ENCODE peak calls at places on chromosomes 2 and 18, in five cellular contexts. W, O, Z, V and R are unnamed samples.

GRCh38 chr2:118000041-118000440 is 13.8 kb downstream of the CCDC93 start:
- DNase-seq in W (no peak), O (no peak), Z (no peak), V (no peak), R (no peak)

GRCh38 chr2:86283461-86284030 is 53.9 kb downstream of the REEP1 start:
- DNase-seq in W (no peak), O (no peak), Z (no peak), V (no peak), R (no peak)

GRCh38 chr18:74512321-74513053 is 16.3 kb downstream of the CNDP2 start:
- DNase-seq in W (no peak), O (peak; percentile 14), Z (no peak), V (no peak), R (no peak)

GRCh38 chr2:18777250-18777812 is 188.0 kb upstream of the NT5C1B start:
- DNase-seq in W (no peak), O (no peak), Z (peak; percentile 16), V (no peak), R (no peak)

GRCh38 chr2:240450532-240451107 is 15.2 kb downstream of the GPC1 start:
- DNase-seq in W (no peak), O (no peak), Z (no peak), V (no peak), R (no peak)

GRCh38 chr2:25310965-25311865 is 30.5 kb downstream of the DNMT3A start:
- DNase-seq in W (peak; percentile 79), O (peak; percentile 95), Z (no peak), V (peak; percentile 66), R (peak; percentile 91)

GRCh38 chr2:160033732-160034392 is 28.6 kb downstream of the PLA2R1 start:
- DNase-seq in W (no peak), O (no peak), Z (peak; percentile 79), V (no peak), R (no peak)

GRCh38 chr2:28624798-28625701 is 126.6 kb upstream of the PPP1CB start:
- DNase-seq in W (peak; percentile 80), O (peak; percentile 60), Z (peak; percentile 47), V (no peak), R (no peak)

GRCh38 chr2:196274387-196274809 is 103.0 kb upstream of the STK17B start:
- DNase-seq in W (no peak), O (no peak), Z (peak; percentile 76), V (no peak), R (no peak)

GRCh38 chr18:52888014-52888413 is 548.0 kb downstream of the DCC start:
- DNase-seq in W (no peak), O (no peak), Z (no peak), V (no peak), R (no peak)

GRCh38 chr2:26706616-26707473 is 14.3 kb downstream of the KCNK3 start:
- DNase-seq in W (no peak), O (peak; percentile 70), Z (no peak), V (no peak), R (no peak)

GRCh38 chr2:72953976-72954375 is 36.7 kb downstream of the EMX1 start:
- DNase-seq in W (no peak), O (no peak), Z (no peak), V (no peak), R (no peak)

GRCh38 chr2:49367003-49367402 is 212.7 kb upstream of the FSHR start:
- DNase-seq in W (no peak), O (no peak), Z (no peak), V (no peak), R (no peak)

GRCh38 chr2:56184500-56184996 is 758 bp downstream of the CCDC85A start:
- DNase-seq in W (no peak), O (no peak), Z (peak; percentile 20), V (no peak), R (no peak)

GRCh38 chr2:215144106-215144875 is 5.9 kb upstream of the ABCA12 start:
- DNase-seq in W (no peak), O (no peak), Z (no peak), V (no peak), R (peak; percentile 46)

GRCh38 chr2:85853499-85854165 is 35.2 kb downstream of the ST3GAL5 start:
- DNase-seq in W (no peak), O (no peak), Z (no peak), V (no peak), R (no peak)

GRCh38 chr18:32753656-32754221 is 19.1 kb downstream of the KLHL14 start:
- DNase-seq in W (no peak), O (no peak), Z (no peak), V (peak; percentile 86), R (no peak)

GRCh38 chr18:4444306-4444705 is 10.8 kb downstream of the DLGAP1 start:
- DNase-seq in W (no peak), O (no peak), Z (no peak), V (no peak), R (no peak)

GRCh38 chr2:58228272-58228671 is 12.9 kb downstream of the FANCL start:
- DNase-seq in W (no peak), O (no peak), Z (no peak), V (no peak), R (no peak)

GRCh38 chr2:144359684-144360083 is 160.2 kb downstream of the ZEB2 start:
- DNase-seq in W (no peak), O (no peak), Z (no peak), V (no peak), R (no peak)

GRCh38 chr2:104846955-104847820 is 6.7 kb upstream of the POU3F3 start:
- DNase-seq in W (no peak), O (peak; percentile 65), Z (no peak), V (no peak), R (no peak)

GRCh38 chr2:129201636-129202035 is 777.8 kb upstream of the RAB6C start:
- DNase-seq in W (no peak), O (no peak), Z (no peak), V (no peak), R (no peak)

GRCh38 chr2:174568425-174568824 is 29.2 kb downstream of the WIPF1 start:
- DNase-seq in W (no peak), O (no peak), Z (no peak), V (no peak), R (no peak)

GRCh38 chr2:164542584-164543021 is 78.7 kb downstream of the GRB14 start:
- DNase-seq in W (peak; percentile 78), O (no peak), Z (peak; percentile 82), V (no peak), R (no peak)

GRCh38 chr18:55779711-55780590 is 192.0 kb upstream of the TCF4 start:
- DNase-seq in W (no peak), O (peak; percentile 82), Z (no peak), V (peak; percentile 76), R (peak; percentile 85)

GRCh38 chr2:85481818-85482777 is 56.9 kb upstream of the MAT2A start:
- DNase-seq in W (no peak), O (no peak), Z (no peak), V (no peak), R (no peak)

GRCh38 chr18:63262369-63263335 is 56.9 kb downstream of the BCL2 start:
- DNase-seq in W (no peak), O (no peak), Z (no peak), V (no peak), R (no peak)

GRCh38 chr2:49640630-49641029 is 486.3 kb upstream of the FSHR start:
- DNase-seq in W (no peak), O (peak; percentile 4), Z (no peak), V (no peak), R (no peak)

GRCh38 chr18:64987096-64987495 is 763.7 kb upstream of the CDH7 start:
- DNase-seq in W (no peak), O (no peak), Z (no peak), V (no peak), R (no peak)

GRCh38 chr2:136116111-136116812 is 1.7 kb downstream of the CXCR4 start:
- DNase-seq in W (no peak), O (peak; percentile 58), Z (no peak), V (peak; percentile 41), R (no peak)

GRCh38 chr2:150480241-150480640 is 7.2 kb downstream of the RND3 start:
- DNase-seq in W (peak; percentile 78), O (no peak), Z (peak; percentile 56), V (no peak), R (no peak)

GRCh38 chr18:25093131-25093530 is 258.8 kb downstream of the ZNF521 start:
- DNase-seq in W (no peak), O (no peak), Z (no peak), V (no peak), R (no peak)

GRCh38 chr2:136114392-136114791 is 3.6 kb downstream of the CXCR4 start:
- DNase-seq in W (no peak), O (no peak), Z (no peak), V (no peak), R (no peak)

GRCh38 chr2:98586466-98587140 is 21.7 kb downstream of the COA5 start:
- DNase-seq in W (no peak), O (no peak), Z (no peak), V (no peak), R (no peak)

GRCh38 chr18:54444309-54444914 is 86.7 kb downstream of the C18orf54 start:
- DNase-seq in W (peak; percentile 55), O (peak; percentile 13), Z (peak; percentile 74), V (peak; percentile 73), R (peak; percentile 39)

GRCh38 chr2:112482309-112483046 is 522 bp downstream of the TTL start:
- DNase-seq in W (peak; percentile 50), O (peak; percentile 82), Z (peak; percentile 58), V (peak; percentile 65), R (peak; percentile 77)

GRCh38 chr18:76686737-76687231 is 135.6 kb upstream of the ZNF236 start:
- DNase-seq in W (peak; percentile 48), O (peak; percentile 77), Z (peak; percentile 68), V (peak; percentile 89), R (peak; percentile 77)

GRCh38 chr2:11799826-11800225 is 53.4 kb downstream of the LPIN1 start:
- DNase-seq in W (no peak), O (no peak), Z (no peak), V (no peak), R (no peak)

GRCh38 chr2:237766334-237766733 is 32.2 kb upstream of the RBM44 start:
- DNase-seq in W (no peak), O (no peak), Z (peak; percentile 16), V (peak; percentile 4), R (no peak)